ENCODE peak calls at places on chromosomes 6 and 20, in four cellular contexts. I, N, C and A are unnamed samples.

GRCh38 chr6:140485740-140486467 is 1111.5 kb upstream of the CITED2 start:
- DNase-seq in I (no peak), N (no peak), C (no peak), A (no peak)

GRCh38 chr6:67896476-67896875 is 738.6 kb upstream of the ADGRB3 start:
- DNase-seq in I (no peak), N (no peak), C (no peak), A (no peak)

GRCh38 chr6:24721461-24722215 is 2.7 kb upstream of the C6orf62 start:
- DNase-seq in I (no peak), N (no peak), C (no peak), A (peak)

GRCh38 chr20:58458342-58459057 is 56.7 kb downstream of the APCDD1L start:
- DNase-seq in I (peak), N (no peak), C (peak), A (peak)

GRCh38 chr6:145561095-145561820 is 174.1 kb downstream of the EPM2A start:
- DNase-seq in I (no peak), N (no peak), C (no peak), A (no peak)

GRCh38 chr6:168886964-168887363 is 366.7 kb downstream of the THBS2 start:
- DNase-seq in I (no peak), N (no peak), C (no peak), A (no peak)

GRCh38 chr20:38299963-38300362 is 4.0 kb upstream of the BPI start:
- DNase-seq in I (no peak), N (no peak), C (no peak), A (no peak)

GRCh38 chr6:5851261-5851757 is 155.4 kb downstream of the NRN1 start:
- DNase-seq in I (no peak), N (peak), C (peak), A (peak)

GRCh38 chr6:41080623-41081022 is 7.8 kb downstream of the NFYA start:
- DNase-seq in I (no peak), N (no peak), C (peak), A (no peak)

GRCh38 chr20:20360464-20360863 is 7.4 kb upstream of the INSM1 start:
- DNase-seq in I (no peak), N (peak), C (peak), A (peak)

GRCh38 chr6:141464490-141464889 is 668.2 kb upstream of the GJE1 start:
- DNase-seq in I (no peak), N (no peak), C (peak), A (peak)

GRCh38 chr6:111252451-111252850 is 165.1 kb downstream of the SLC16A10 start:
- DNase-seq in I (no peak), N (no peak), C (no peak), A (no peak)

GRCh38 chr6:154596701-154597100 is 86.2 kb upstream of the CNKSR3 start:
- DNase-seq in I (no peak), N (no peak), C (no peak), A (no peak)

GRCh38 chr6:46628498-46628897 is 24.1 kb downstream of the CYP39A1 start:
- DNase-seq in I (no peak), N (no peak), C (no peak), A (no peak)

GRCh38 chr6:152401978-152402377 is 235.2 kb downstream of the SYNE1 start:
- DNase-seq in I (no peak), N (no peak), C (no peak), A (no peak)

GRCh38 chr20:32455171-32455900 is 97.2 kb downstream of the ASXL1 start:
- DNase-seq in I (peak), N (no peak), C (no peak), A (no peak)

GRCh38 chr6:37819802-37820712 is 530 bp downstream of the ZFAND3 start:
- DNase-seq in I (peak), N (no peak), C (peak), A (no peak)

GRCh38 chr6:117423754-117424153 is 2.0 kb downstream of the ROS1 start:
- DNase-seq in I (no peak), N (no peak), C (no peak), A (no peak)

GRCh38 chr6:52063584-52064400 is 23.6 kb downstream of the PKHD1 start:
- DNase-seq in I (no peak), N (peak), C (peak), A (peak)

GRCh38 chr6:24283043-24283985 is 74.5 kb downstream of the DCDC2 start:
- DNase-seq in I (no peak), N (peak), C (peak), A (peak)

GRCh38 chr20:2917266-2917665 is 44.0 kb downstream of the PTPRA start:
- DNase-seq in I (no peak), N (no peak), C (no peak), A (no peak)

GRCh38 chr6:53426544-53427270 is 78.0 kb upstream of the ELOVL5 start:
- DNase-seq in I (no peak), N (no peak), C (no peak), A (peak)

GRCh38 chr20:54598351-54598750 is 123.0 kb downstream of the DOK5 start:
- DNase-seq in I (no peak), N (no peak), C (no peak), A (no peak)

GRCh38 chr20:54605319-54605718 is 129.9 kb downstream of the DOK5 start:
- DNase-seq in I (no peak), N (no peak), C (no peak), A (no peak)

GRCh38 chr20:54601831-54602515 is 126.6 kb downstream of the DOK5 start:
- DNase-seq in I (no peak), N (no peak), C (no peak), A (no peak)

GRCh38 chr20:54606384-54606783 is 131.0 kb downstream of the DOK5 start:
- DNase-seq in I (no peak), N (no peak), C (peak), A (peak)

GRCh38 chr20:54600634-54601033 is 125.2 kb downstream of the DOK5 start:
- DNase-seq in I (no peak), N (no peak), C (no peak), A (no peak)
- TF ChIP-seq CTCF in I (no peak), N (no peak), C (no peak), A (no peak)

GRCh38 chr20:650954-651353 is 2.0 kb downstream of the SRXN1 start:
- DNase-seq in I (no peak), N (no peak), C (no peak), A (no peak)
- TF ChIP-seq CTCF in I (no peak), N (no peak), C (no peak), A (no peak)

DNA sequence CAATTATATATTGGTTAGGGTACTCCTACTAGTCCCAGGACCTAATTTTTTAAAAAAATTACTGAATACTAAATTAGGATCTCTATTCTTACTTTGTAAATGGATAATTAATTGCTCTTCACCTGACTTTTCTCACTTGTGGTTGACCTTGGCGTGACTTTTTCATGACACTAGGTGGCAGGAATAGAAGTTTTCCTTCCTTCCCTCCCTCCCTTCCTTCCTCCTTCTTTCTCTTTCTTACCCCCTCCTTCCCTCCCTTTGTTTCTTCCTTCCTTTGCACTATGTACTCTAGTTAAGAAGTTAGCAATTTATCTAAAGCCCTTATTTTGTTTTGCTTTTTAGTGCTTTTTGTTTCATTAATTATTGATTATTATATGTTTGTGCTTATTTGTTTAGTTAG is 20.4 kb upstream of the HBS1L start:
- DNase-seq in I (no peak), N (no peak), C (no peak), A (no peak)
- TF ChIP-seq CTCF in I (peak), N (no peak), C (no peak), A (peak)

GRCh38 chr20:560680-561079 is 17.1 kb upstream of the CSNK2A1 start:
- DNase-seq in I (no peak), N (no peak), C (no peak), A (no peak)
- TF ChIP-seq CTCF in I (no peak), N (no peak), C (no peak), A (peak)

GRCh38 chr6:1855890-1856289 is 246.2 kb downstream of the FOXC1 start:
- DNase-seq in I (no peak), N (no peak), C (no peak), A (no peak)
- TF ChIP-seq CTCF in I (no peak), N (no peak), C (no peak), A (no peak)

DNA sequence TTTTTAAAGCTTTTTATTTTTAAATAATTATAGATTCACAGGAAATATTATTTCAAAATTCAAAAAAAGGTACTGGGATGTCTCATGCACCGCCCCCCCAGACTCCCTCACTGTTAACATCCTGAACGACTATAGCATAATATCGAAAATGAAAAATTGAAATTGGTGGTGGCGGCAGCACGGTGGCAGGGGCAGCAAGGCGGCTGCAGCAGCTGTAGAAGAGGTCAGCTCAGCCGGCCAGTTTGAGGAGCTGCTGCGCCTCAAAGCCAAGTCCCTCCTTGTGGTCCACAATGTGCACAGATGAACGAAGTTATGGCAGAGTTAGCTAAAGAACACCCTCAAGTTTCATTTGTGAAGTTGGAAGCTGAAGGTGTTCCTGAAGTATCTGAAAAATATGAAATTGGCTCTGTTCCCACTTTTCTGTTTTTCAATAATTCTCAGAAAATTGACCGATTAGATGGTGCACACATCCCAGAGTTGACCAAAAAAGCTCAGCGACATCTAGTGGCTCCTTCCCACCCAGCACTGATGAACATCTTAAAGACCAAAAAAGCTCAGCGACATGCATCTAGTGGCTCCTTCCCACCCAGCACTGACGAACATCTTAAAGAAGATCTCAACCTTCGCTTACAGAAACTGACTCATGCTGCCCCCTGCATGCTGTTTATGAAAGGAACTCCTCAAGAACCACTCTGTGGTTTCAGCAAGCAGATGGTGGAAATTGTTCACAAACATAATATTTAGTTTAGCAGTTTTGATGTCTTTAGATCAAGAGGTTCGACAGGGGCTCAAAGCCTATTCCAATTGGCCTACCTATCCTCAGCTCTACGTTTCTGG is 100.8 kb downstream of the FAM217A start:
- DNase-seq in I (no peak), N (no peak), C (peak), A (peak)
- TF ChIP-seq CTCF in I (peak), N (peak), C (peak), A (peak)

GRCh38 chr6:36029464-36029863 is 1.9 kb downstream of the MAPK14 start:
- DNase-seq in I (no peak), N (no peak), C (no peak), A (no peak)

GRCh38 chr6:36028887-36029324 is 1.3 kb downstream of the MAPK14 start:
- DNase-seq in I (peak), N (peak), C (peak), A (no peak)

GRCh38 chr6:36028088-36028886 is 679 bp downstream of the MAPK14 start:
- DNase-seq in I (no peak), N (peak), C (no peak), A (no peak)

GRCh38 chr6:36025932-36026327 is 1.5 kb upstream of the SLC26A8 start:
- DNase-seq in I (no peak), N (no peak), C (no peak), A (no peak)

DNA sequence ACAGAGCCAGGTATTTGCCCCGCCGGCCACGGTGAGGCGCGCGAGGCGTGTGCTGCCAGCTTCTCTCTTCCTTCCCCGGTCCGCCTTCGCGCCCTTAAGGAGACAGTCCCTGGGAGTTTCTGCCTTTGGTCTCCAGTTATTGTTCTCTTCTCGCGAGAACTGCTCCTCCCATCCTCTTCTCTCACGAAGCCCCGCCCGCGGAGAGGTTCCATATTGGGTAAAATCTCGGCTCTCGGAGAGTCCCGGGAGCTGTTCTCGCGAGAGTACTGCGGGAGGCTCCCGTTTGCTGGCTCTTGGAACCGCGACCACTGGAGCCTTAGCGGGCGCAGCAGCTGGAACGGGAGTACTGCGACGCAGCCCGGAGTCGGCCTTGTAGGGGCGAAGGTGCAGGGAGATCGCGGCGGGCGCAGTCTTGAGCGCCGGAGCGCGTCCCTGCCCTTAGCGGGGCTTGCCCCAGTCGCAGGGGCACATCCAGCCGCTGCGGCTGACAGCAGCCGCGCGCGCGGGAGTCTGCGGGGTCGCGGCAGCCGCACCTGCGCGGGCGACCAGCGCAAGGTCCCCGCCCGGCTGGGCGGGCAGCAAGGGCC is at the start of gene MAPK14:
- DNase-seq in I (peak), N (peak), C (peak), A (peak)
- TF ChIP-seq CTCF in I (peak), N (peak), C (peak), A (peak)

DNA sequence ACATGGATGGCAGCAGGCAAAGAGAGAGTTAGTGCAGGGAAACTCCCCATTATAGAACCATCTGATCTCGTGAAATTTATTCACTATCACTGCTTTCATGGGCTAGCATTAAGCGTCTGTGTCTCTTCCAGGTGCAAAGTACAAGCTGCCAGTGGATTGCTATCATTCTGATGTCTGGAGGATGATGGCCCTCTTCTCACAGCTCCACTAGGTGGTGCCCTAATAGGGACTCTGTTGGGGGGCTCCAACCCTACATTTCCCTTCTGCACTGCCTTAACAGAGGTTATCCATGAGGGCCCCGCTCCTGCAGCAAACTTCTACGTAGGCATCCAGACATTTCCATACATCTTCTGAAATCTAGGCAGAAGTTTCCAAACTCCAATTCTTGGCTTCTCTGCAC is 347.8 kb upstream of the HS3ST5 start:
- DNase-seq in I (no peak), N (no peak), C (no peak), A (no peak)
- TF ChIP-seq CTCF in I (no peak), N (no peak), C (no peak), A (peak)

GRCh38 chr6:56891754-56892153 is 63.2 kb upstream of the BEND6 start:
- DNase-seq in I (no peak), N (no peak), C (no peak), A (no peak)
- TF ChIP-seq CTCF in I (no peak), N (no peak), C (no peak), A (peak)

DNA sequence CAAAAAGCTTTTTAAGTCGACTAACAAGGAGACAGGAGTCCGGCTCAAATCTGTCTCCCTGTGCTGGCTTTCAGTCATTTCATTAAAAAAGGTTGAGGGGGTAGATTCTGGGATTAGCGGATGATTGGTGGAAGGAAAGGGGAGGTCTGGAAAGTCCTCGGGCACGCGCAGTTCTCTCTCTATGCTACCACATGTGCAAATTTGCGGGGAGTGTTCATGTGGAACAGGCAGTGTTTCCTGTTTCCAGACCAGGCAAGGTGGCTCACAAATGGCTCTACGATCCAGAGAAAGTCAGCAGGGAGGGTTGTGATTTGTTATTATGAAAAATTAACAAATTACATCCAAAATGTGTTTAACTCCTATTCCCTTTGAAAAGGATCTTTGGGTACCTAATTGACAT is 89.0 kb upstream of the TOX2 start:
- DNase-seq in I (peak), N (no peak), C (no peak), A (no peak)
- TF ChIP-seq CTCF in I (no peak), N (no peak), C (no peak), A (no peak)